ENCODE peak calls at places on chromosomes 7 and 10, in nine cellular contexts. Q is GM13976; P is M059J; C is frontal cortex; X is activated CD8-positive, alpha-beta memory T cell treated with anti-CD3 and anti-CD28 coated beads for 24 hours; H is AML-193; L is aorta; U is T follicular helper cell; W is astrocyte of the hippocampus. G is an unnamed sample.

GRCh38 chr7:106542550-106543220 is 118.3 kb downstream of the CCDC71L start:
- DNase-seq in Q (peak), P (peak), C (no peak), X (no peak), H (peak), L (no peak), U (peak), W (peak), G (peak)

GRCh38 chr7:104848386-104848990 is 165.5 kb upstream of the KMT2E start:
- DNase-seq in Q (peak), P (peak), C (peak), X (peak), H (peak), L (no peak), U (peak), W (peak), G (peak)

GRCh38 chr10:97607076-97607635 is 17.6 kb downstream of the C10orf62 start:
- DNase-seq in Q (no peak), P (no peak), C (no peak), X (no peak), H (no peak), L (no peak), U (no peak), W (no peak), G (no peak)

GRCh38 chr7:7272294-7272693 is 90.0 kb downstream of the C1GALT1 start:
- DNase-seq in Q (no peak), P (no peak), C (no peak), X (no peak), H (no peak), L (no peak), U (no peak), W (no peak), G (no peak)

GRCh38 chr7:158228986-158229385 is 358.6 kb downstream of the PTPRN2 start:
- DNase-seq in Q (no peak), P (no peak), C (no peak), X (no peak), H (no peak), L (no peak), U (no peak), W (no peak), G (no peak)

GRCh38 chr10:2122431-2123124 is 385.3 kb upstream of the ADARB2 start:
- DNase-seq in Q (no peak), P (peak), C (no peak), X (no peak), H (no peak), L (no peak), U (no peak), W (peak), G (peak)

GRCh38 chr7:12570529-12571461 is at the start of gene SCIN:
- DNase-seq in Q (peak), P (peak), C (peak), X (no peak), H (no peak), L (peak), U (no peak), W (peak), G (peak)

GRCh38 chr10:73648975-73649829 is 6.6 kb downstream of the SYNPO2L start:
- DNase-seq in Q (no peak), P (peak), C (no peak), X (no peak), H (no peak), L (no peak), U (no peak), W (peak), G (peak)

GRCh38 chr10:114691442-114691941 is 33.4 kb upstream of the ABLIM1 start:
- DNase-seq in Q (no peak), P (peak), C (no peak), X (no peak), H (peak), L (no peak), U (no peak), W (peak), G (peak)

GRCh38 chr10:100934084-100934659 is 21.4 kb downstream of the SLF2 start:
- DNase-seq in Q (peak), P (peak), C (no peak), X (no peak), H (peak), L (no peak), U (no peak), W (no peak), G (no peak)

GRCh38 chr10:128095023-128095752 is 31.0 kb downstream of the MKI67 start:
- DNase-seq in Q (no peak), P (peak), C (no peak), X (peak), H (no peak), L (no peak), U (no peak), W (no peak), G (no peak)

GRCh38 chr10:5948999-5949759 is 28.2 kb downstream of the IL15RA start:
- DNase-seq in Q (peak), P (peak), C (peak), X (no peak), H (peak), L (peak), U (no peak), W (peak), G (peak)